ENCODE peak calls at places on chromosome 11, in six cellular contexts. M is AG08396; B is activated CD4-positive, CD25-positive, alpha-beta regulatory T cell; K is LoVo; V is BJ; U is NCI-H2081. G is an unnamed sample.
A peak's percentile ranks its signal among the peaks of the same experiment; 100 is the strongest.

GRCh38 chr11:24759742-24760141 is 262.9 kb downstream of the LUZP2 start:
- DNase-seq in M (no peak), B (no peak), K (no peak), V (no peak), U (no peak), G (no peak)

GRCh38 chr11:109853156-109853776 is 239.9 kb upstream of the ZC3H12C start:
- DNase-seq in M (peak; percentile 11), B (no peak), K (peak; percentile 41), V (peak; percentile 25), U (peak; percentile 62), G (peak; percentile 29)

GRCh38 chr11:83036701-83037100 is 35.0 kb downstream of the RAB30 start:
- DNase-seq in M (no peak), B (no peak), K (no peak), V (no peak), U (no peak), G (no peak)

GRCh38 chr11:41201156-41201555 is 258.3 kb downstream of the LRRC4C start:
- DNase-seq in M (peak; percentile 2), B (no peak), K (peak; percentile 41), V (no peak), U (peak; percentile 69), G (peak; percentile 5)

GRCh38 chr11:27599217-27599616 is 92.6 kb upstream of the LIN7C start:
- DNase-seq in M (no peak), B (no peak), K (no peak), V (no peak), U (no peak), G (no peak)

GRCh38 chr11:67400251-67400941 is 1.3 kb downstream of the PPP1CA start:
- DNase-seq in M (no peak), B (no peak), K (no peak), V (no peak), U (no peak), G (no peak)

GRCh38 chr11:119907122-119907933 is 178.3 kb upstream of the NECTIN1 start:
- DNase-seq in M (no peak), B (no peak), K (no peak), V (no peak), U (no peak), G (no peak)

GRCh38 chr11:44874284-44874683 is 76.4 kb downstream of the TP53I11 start:
- DNase-seq in M (no peak), B (no peak), K (no peak), V (no peak), U (no peak), G (no peak)

GRCh38 chr11:91773090-91773489 is 451.5 kb upstream of the FAT3 start:
- DNase-seq in M (no peak), B (no peak), K (no peak), V (no peak), U (no peak), G (no peak)

GRCh38 chr11:75931124-75931523 is 116.1 kb downstream of the UVRAG start:
- DNase-seq in M (peak; percentile 21), B (no peak), K (no peak), V (no peak), U (no peak), G (peak; percentile 31)

GRCh38 chr11:56885182-56885581 is 103.5 kb upstream of the OR5AK2 start:
- DNase-seq in M (no peak), B (no peak), K (no peak), V (no peak), U (no peak), G (no peak)

GRCh38 chr11:203056-203944 is 3.9 kb downstream of the BET1L start:
- DNase-seq in M (no peak), B (no peak), K (no peak), V (no peak), U (no peak), G (no peak)

GRCh38 chr11:129117595-129118350 is 74.4 kb downstream of the ARHGAP32 start:
- DNase-seq in M (peak; percentile 61), B (peak; percentile 8), K (peak; percentile 73), V (peak; percentile 16), U (peak; percentile 68), G (peak; percentile 66)

GRCh38 chr11:17933710-17934109 is 79.1 kb downstream of the SERGEF start:
- DNase-seq in M (no peak), B (no peak), K (no peak), V (no peak), U (no peak), G (no peak)

GRCh38 chr11:44207292-44207691 is 102.6 kb downstream of the ALX4 start:
- DNase-seq in M (no peak), B (no peak), K (no peak), V (no peak), U (no peak), G (no peak)

GRCh38 chr11:1053121-1053901 is 16.8 kb upstream of the MUC6 start:
- DNase-seq in M (no peak), B (no peak), K (no peak), V (no peak), U (no peak), G (no peak)

GRCh38 chr11:131663403-131664200 is 293.2 kb downstream of the NTM start:
- DNase-seq in M (no peak), B (no peak), K (no peak), V (no peak), U (no peak), G (no peak)

GRCh38 chr11:35723493-35724284 is 61.1 kb downstream of the TRIM44 start:
- DNase-seq in M (peak; percentile 17), B (no peak), K (peak; percentile 36), V (no peak), U (no peak), G (no peak)

GRCh38 chr11:45278721-45279120 is 7.4 kb downstream of the SYT13 start:
- DNase-seq in M (no peak), B (no peak), K (no peak), V (no peak), U (no peak), G (no peak)

GRCh38 chr11:76939219-76939631 is 78.5 kb downstream of the ACER3 start:
- DNase-seq in M (no peak), B (no peak), K (no peak), V (no peak), U (no peak), G (no peak)

GRCh38 chr11:131038597-131038996 is 122.3 kb upstream of the SNX19 start:
- DNase-seq in M (no peak), B (no peak), K (no peak), V (no peak), U (peak; percentile 3), G (peak; percentile 33)

G was measured in AG08395.